ENCODE peak calls at places on chromosomes 4 and X, in nine cellular contexts. Q is KBM-7, H is pancreas, L is psoas muscle, B is heart left ventricle, N is left colon, X is activated T-cell treated with anti-CD3 and anti-CD28 coated beads for 48 hours, S is left ventricle myocardium superior, G is fibroblast of the aortic adventitia. P is an unnamed sample.

GRCh38 chrX:36534900-36535299 is 473.3 kb upstream of the FAM47C start:
- DNase-seq in Q (no peak), H (no peak), L (no peak), B (no peak), N (no peak), X (no peak), S (no peak), G (no peak), P (no peak)

GRCh38 chrX:130100180-130100579 is 10.1 kb downstream of the ELF4 start:
- DNase-seq in Q (no peak), H (no peak), L (peak), B (peak), N (peak), X (no peak), S (peak), G (peak), P (peak)

GRCh38 chrX:47316276-47317025 is 53.9 kb upstream of the ZNF157 start:
- DNase-seq in Q (no peak), H (no peak), L (no peak), B (no peak), N (no peak), X (no peak), S (peak), G (peak), P (no peak)

GRCh38 chr4:154208424-154208823 is 283.2 kb downstream of the DCHS2 start:
- DNase-seq in Q (no peak), H (no peak), L (no peak), B (no peak), N (no peak), X (no peak), S (no peak), G (no peak), P (no peak)

GRCh38 chr4:55442541-55442940 is 46.8 kb downstream of the TMEM165 start:
- DNase-seq in Q (no peak), H (no peak), L (no peak), B (no peak), N (no peak), X (no peak), S (no peak), G (no peak), P (no peak)

GRCh38 chr4:8840006-8840793 is 31.4 kb downstream of the HMX1 start:
- DNase-seq in Q (no peak), H (no peak), L (no peak), B (no peak), N (no peak), X (no peak), S (no peak), G (no peak), P (peak)

GRCh38 chr4:26076000-26076587 is 162.1 kb downstream of the SMIM20 start:
- DNase-seq in Q (peak), H (no peak), L (no peak), B (no peak), N (no peak), X (no peak), S (no peak), G (peak), P (no peak)

GRCh38 chr4:122764071-122764807 is 31.7 kb downstream of the BBS12 start:
- DNase-seq in Q (no peak), H (no peak), L (no peak), B (no peak), N (no peak), X (no peak), S (no peak), G (peak), P (no peak)

GRCh38 chr4:128060130-128060619 is 937 bp upstream of the LARP1B start:
- DNase-seq in Q (no peak), H (no peak), L (no peak), B (no peak), N (peak), X (no peak), S (no peak), G (peak), P (no peak)

GRCh38 chrX:108036298-108036973 is 8.4 kb upstream of the VSIG1 start:
- DNase-seq in Q (no peak), H (no peak), L (no peak), B (no peak), N (no peak), X (no peak), S (no peak), G (peak), P (no peak)

GRCh38 chr4:87188932-87189331 is 31.5 kb downstream of the KLHL8 start:
- DNase-seq in Q (peak), H (no peak), L (no peak), B (no peak), N (no peak), X (no peak), S (no peak), G (no peak), P (no peak)

GRCh38 chr4:159355456-159355855 is 252.6 kb downstream of the RAPGEF2 start:
- DNase-seq in Q (no peak), H (no peak), L (no peak), B (no peak), N (no peak), X (no peak), S (no peak), G (no peak), P (no peak)

GRCh38 chr4:168715889-168716288 is 219.0 kb downstream of the PALLD start:
- DNase-seq in Q (no peak), H (no peak), L (no peak), B (no peak), N (no peak), X (no peak), S (no peak), G (no peak), P (no peak)

GRCh38 chrX:101397779-101398178 is 7.0 kb downstream of the RPL36A start:
- DNase-seq in Q (no peak), H (no peak), L (no peak), B (no peak), N (no peak), X (no peak), S (no peak), G (no peak), P (no peak)

GRCh38 chr4:85715996-85716737 is 241.2 kb downstream of the ARHGAP24 start:
- DNase-seq in Q (no peak), H (no peak), L (no peak), B (no peak), N (no peak), X (no peak), S (no peak), G (peak), P (no peak)

GRCh38 chrX:69197690-69198089 is 32.4 kb upstream of the PJA1 start:
- DNase-seq in Q (no peak), H (no peak), L (no peak), B (no peak), N (no peak), X (no peak), S (no peak), G (no peak), P (no peak)

GRCh38 chrX:150312931-150313330 is 50.2 kb upstream of the MAMLD1 start:
- DNase-seq in Q (no peak), H (no peak), L (no peak), B (no peak), N (no peak), X (no peak), S (no peak), G (no peak), P (no peak)